ENCODE peak calls at places on chromosomes 11 and 22, in nine cellular contexts. F, A, I, G, M, Y, J, L and T are unnamed samples.

GRCh38 chr22:42172385-42173172 is 42.0 kb upstream of the CYP2D6 start:
- DNase-seq in F (no peak), A (peak), I (peak), G (no peak), M (peak), Y (peak), J (no peak), L (no peak), T (no peak)

GRCh38 chr22:45235101-45235777 is 5.5 kb downstream of the KIAA0930 start:
- DNase-seq in F (peak), A (peak), I (peak), G (no peak), M (no peak), Y (no peak), J (no peak), L (no peak), T (no peak)

GRCh38 chr22:50544078-50544745 is 1.5 kb upstream of the KLHDC7B start:
- DNase-seq in F (peak), A (peak), I (peak), G (peak), M (peak), Y (no peak), J (no peak), L (peak), T (peak)

GRCh38 chr22:35622132-35622913 is 5.2 kb upstream of the MB start:
- DNase-seq in F (no peak), A (peak), I (no peak), G (peak), M (no peak), Y (no peak), J (no peak), L (no peak), T (no peak)

GRCh38 chr11:103368151-103368550 is 258.9 kb downstream of the DYNC2H1 start:
- DNase-seq in F (no peak), A (no peak), I (no peak), G (no peak), M (peak), Y (no peak), J (no peak), L (no peak), T (no peak)

GRCh38 chr11:16312242-16312641 is 44.1 kb downstream of the SOX6 start:
- DNase-seq in F (no peak), A (no peak), I (no peak), G (no peak), M (no peak), Y (no peak), J (no peak), L (no peak), T (no peak)

GRCh38 chr22:46846154-46846831 is 83.8 kb downstream of the TBC1D22A start:
- DNase-seq in F (no peak), A (no peak), I (no peak), G (no peak), M (peak), Y (no peak), J (no peak), L (no peak), T (no peak)

GRCh38 chr11:75518771-75519653 is 6.7 kb downstream of the GDPD5 start:
- DNase-seq in F (no peak), A (no peak), I (no peak), G (no peak), M (no peak), Y (no peak), J (no peak), L (no peak), T (no peak)

GRCh38 chr11:58502004-58502403 is 5.9 kb downstream of the OR5B21 start:
- DNase-seq in F (no peak), A (no peak), I (no peak), G (no peak), M (no peak), Y (no peak), J (no peak), L (no peak), T (no peak)

GRCh38 chr22:37171662-37172061 is 16.4 kb downstream of the C1QTNF6 start:
- DNase-seq in F (no peak), A (no peak), I (no peak), G (no peak), M (no peak), Y (no peak), J (no peak), L (no peak), T (no peak)

GRCh38 chr11:420054-420910 is 5.5 kb upstream of the SIGIRR start:
- DNase-seq in F (peak), A (no peak), I (no peak), G (peak), M (no peak), Y (no peak), J (no peak), L (no peak), T (no peak)

GRCh38 chr22:47071078-47071811 is 308.8 kb downstream of the TBC1D22A start:
- DNase-seq in F (no peak), A (no peak), I (no peak), G (no peak), M (no peak), Y (no peak), J (no peak), L (no peak), T (no peak)

GRCh38 chr11:19974886-19975285 is 185.4 kb downstream of the DBX1 start:
- DNase-seq in F (no peak), A (no peak), I (no peak), G (no peak), M (no peak), Y (no peak), J (no peak), L (no peak), T (no peak)

GRCh38 chr11:5603326-5603725 is 6.9 kb downstream of the TRIM6 start:
- DNase-seq in F (no peak), A (no peak), I (no peak), G (no peak), M (no peak), Y (no peak), J (no peak), L (no peak), T (no peak)

GRCh38 chr11:120130176-120130980 is 7.5 kb downstream of the TRIM29 start:
- DNase-seq in F (no peak), A (no peak), I (no peak), G (peak), M (no peak), Y (no peak), J (no peak), L (no peak), T (no peak)

GRCh38 chr11:118076754-118077281 is at the start of gene TMPRSS4:
- DNase-seq in F (no peak), A (peak), I (no peak), G (no peak), M (no peak), Y (no peak), J (no peak), L (no peak), T (no peak)

GRCh38 chr11:87290304-87290922 is 252.7 kb downstream of the TMEM135 start:
- DNase-seq in F (no peak), A (peak), I (peak), G (no peak), M (peak), Y (peak), J (peak), L (no peak), T (no peak)

GRCh38 chr11:56764976-56765375 is 16.5 kb upstream of the OR9G4 start:
- DNase-seq in F (no peak), A (no peak), I (no peak), G (no peak), M (peak), Y (no peak), J (no peak), L (no peak), T (no peak)